ENCODE peak calls at places on chromosomes 12 and 14, in six cellular contexts. E, U, D, X, M and T are unnamed samples.

GRCh38 chr12:79522237-79522636 is 168.5 kb downstream of the PAWR start:
- DNase-seq in X (no peak), E (no peak), U (no peak), M (peak; percentile 64), D (no peak), T (no peak)

GRCh38 chr12:114164354-114164753 is 198.2 kb upstream of the RBM19 start:
- DNase-seq in D (no peak), M (no peak), U (no peak), E (no peak), X (no peak), T (no peak)

GRCh38 chr12:1080520-1081223 is 89.6 kb downstream of the ERC1 start:
- DNase-seq in U (no peak), M (no peak), D (no peak), E (peak; percentile 48), X (no peak), T (no peak)

GRCh38 chr14:24483604-24484252 is 24.3 kb downstream of the CMA1 start:
- DNase-seq in X (no peak), D (no peak), M (peak; percentile 32), U (no peak), E (no peak), T (no peak)

GRCh38 chr14:29821665-29822429 is 105.8 kb downstream of the PRKD1 start:
- DNase-seq in E (no peak), D (no peak), M (no peak), X (no peak), U (peak; percentile 55), T (no peak)

GRCh38 chr12:7207866-7208612 is 18.6 kb downstream of the PEX5 start:
- DNase-seq in U (no peak), X (no peak), M (no peak), D (no peak), E (no peak), T (no peak)

GRCh38 chr14:94125659-94126418 is 3.6 kb downstream of the IFI27L2 start:
- DNase-seq in M (no peak), U (no peak), X (no peak), E (no peak), D (no peak), T (no peak)

GRCh38 chr12:112833939-112834338 is 42.4 kb downstream of the RPH3A start:
- DNase-seq in D (no peak), X (no peak), M (no peak), E (no peak), U (no peak), T (no peak)

GRCh38 chr14:77053046-77053841 is 24.7 kb upstream of the IRF2BPL start:
- DNase-seq in E (no peak), M (peak; percentile 58), X (peak; percentile 82), U (peak; percentile 86), D (no peak), T (peak; percentile 54)

GRCh38 chr12:48828841-48829575 is 10.7 kb downstream of the CACNB3 start:
- DNase-seq in D (no peak), M (no peak), E (no peak), U (no peak), X (no peak), T (no peak)

GRCh38 chr12:48827026-48827425 is 8.7 kb downstream of the CACNB3 start:
- DNase-seq in U (no peak), E (no peak), M (no peak), X (no peak), D (no peak), T (no peak)

GRCh38 chr12:48826209-48826855 is 8.0 kb downstream of the CACNB3 start:
- DNase-seq in M (no peak), D (no peak), E (no peak), X (no peak), U (no peak), T (no peak)

GRCh38 chr12:48827513-48828096 is 9.3 kb downstream of the CACNB3 start:
- DNase-seq in D (no peak), X (no peak), M (no peak), E (no peak), U (no peak), T (no peak)

GRCh38 chr12:48828293-48828692 is 10.0 kb downstream of the CACNB3 start:
- DNase-seq in D (no peak), M (no peak), X (no peak), U (no peak), E (no peak), T (no peak)
- H3K36me3 ChIP-seq in D (peaks cover 82% of the 10 kb centered on the region), M (peaks cover 39% of the 10 kb centered on the region), X (peaks cover 41% of the 10 kb centered on the region), U (peaks cover 85% of the 10 kb centered on the region), E (peaks cover 33% of the 10 kb centered on the region), T (peaks cover 47% of the 10 kb centered on the region)

GRCh38 chr12:94285954-94286579 is 137.7 kb downstream of the PLXNC1 start:
- DNase-seq in E (no peak), M (no peak), D (no peak), X (no peak), U (no peak), T (no peak)
- H3K36me3 ChIP-seq in E (peaks cover 6% of the 10 kb centered on the region), M (no peaks in the 10 kb centered on the region), D (no peaks in the 10 kb centered on the region), X (no peaks in the 10 kb centered on the region), U (no peaks in the 10 kb centered on the region), T (no peaks in the 10 kb centered on the region)

DNA sequence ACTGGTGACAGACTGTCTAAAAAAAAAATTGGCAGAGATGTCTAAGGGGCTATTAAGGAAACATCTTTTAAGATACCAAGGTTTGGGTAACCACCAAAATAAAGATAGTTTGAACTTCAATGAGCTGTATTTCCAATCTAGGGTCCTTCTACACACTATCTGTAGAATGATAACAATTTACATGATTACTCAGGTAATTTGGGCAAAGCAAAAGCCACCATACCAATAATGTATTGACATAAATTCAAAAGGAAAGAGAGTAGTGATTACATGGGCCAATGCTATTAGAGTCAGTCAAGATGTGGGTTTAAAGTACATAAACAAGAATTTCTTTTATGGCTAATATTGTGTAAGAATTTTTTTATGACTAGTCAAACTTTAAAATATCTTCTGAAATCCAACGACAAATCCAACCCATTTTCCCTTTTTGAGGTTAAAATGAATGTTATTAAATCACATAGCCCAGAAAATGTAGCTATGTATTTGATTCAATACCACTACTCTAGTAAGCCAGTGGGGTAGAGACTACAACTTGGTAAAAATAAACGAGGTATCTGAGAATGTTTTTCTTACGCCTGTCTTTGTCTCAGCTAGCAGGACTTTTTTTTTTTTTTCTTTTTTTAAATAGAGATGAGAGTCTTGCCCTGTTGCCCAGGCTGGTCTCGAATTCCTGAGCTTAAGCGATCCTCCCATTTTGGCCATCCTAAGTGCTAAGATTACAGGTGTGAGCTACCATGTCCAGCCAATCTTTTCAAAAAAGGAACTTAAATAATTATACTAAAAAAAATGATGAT is 10.4 kb downstream of the PNN start:
- DNase-seq in E (no peak), D (no peak), M (no peak), U (no peak), X (no peak), T (no peak)
- H3K36me3 ChIP-seq in E (peaks cover 8% of the 10 kb centered on the region), D (peaks cover 36% of the 10 kb centered on the region), M (peaks cover 45% of the 10 kb centered on the region), U (peaks cover 51% of the 10 kb centered on the region), X (peaks cover 21% of the 10 kb centered on the region), T (peaks cover 20% of the 10 kb centered on the region)

GRCh38 chr12:57200497-57200896 is 16.1 kb upstream of the NXPH4 start:
- DNase-seq in U (no peak), M (no peak), E (no peak), D (no peak), X (no peak), T (no peak)

GRCh38 chr12:57202321-57202720 is 14.3 kb upstream of the NXPH4 start:
- DNase-seq in D (no peak), E (no peak), M (no peak), X (no peak), U (no peak), T (no peak)

GRCh38 chr12:57201219-57201618 is 15.4 kb upstream of the NXPH4 start:
- DNase-seq in X (no peak), U (no peak), M (no peak), D (no peak), E (no peak), T (no peak)

GRCh38 chr12:57203201-57203600 is 13.4 kb upstream of the NXPH4 start:
- DNase-seq in D (no peak), E (no peak), M (no peak), U (no peak), X (no peak), T (no peak)

DNA sequence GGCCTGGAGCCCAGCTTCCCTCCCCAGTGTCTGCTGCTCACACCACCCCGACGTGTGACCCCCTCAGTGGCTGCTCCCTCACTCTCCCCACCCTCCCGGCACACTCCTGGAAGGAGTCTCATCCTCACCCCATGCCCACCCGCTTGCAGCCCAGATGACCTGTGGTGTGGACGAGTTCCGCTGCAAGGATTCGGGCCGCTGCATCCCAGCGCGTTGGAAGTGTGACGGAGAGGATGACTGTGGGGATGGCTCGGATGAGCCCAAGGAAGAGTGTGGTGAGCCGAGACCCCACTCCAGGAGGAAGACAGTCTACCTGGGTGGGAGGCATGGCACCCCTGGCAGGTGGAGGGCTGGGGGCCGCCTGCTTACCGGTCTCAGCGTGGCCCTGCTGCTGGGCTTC is 15.0 kb upstream of the NXPH4 start:
- DNase-seq in X (no peak), D (no peak), E (no peak), M (no peak), U (no peak), T (no peak)
- H3K36me3 ChIP-seq in X (peaks cover 100% of the 10 kb centered on the region), D (peaks cover 100% of the 10 kb centered on the region), E (no peaks in the 10 kb centered on the region), M (peaks cover 21% of the 10 kb centered on the region), U (peaks cover 99% of the 10 kb centered on the region), T (peaks cover 91% of the 10 kb centered on the region)

GRCh38 chr12:96327346-96327745 is 72.9 kb downstream of the CDK17 start:
- DNase-seq in D (no peak), X (no peak), E (peak; percentile 43), M (no peak), U (no peak), T (no peak)

GRCh38 chr12:96326628-96327227 is 73.5 kb downstream of the CDK17 start:
- DNase-seq in X (no peak), M (no peak), U (no peak), D (no peak), E (no peak), T (no peak)

GRCh38 chr12:96327889-96328288 is 72.3 kb downstream of the CDK17 start:
- DNase-seq in X (no peak), U (no peak), D (no peak), M (no peak), E (no peak), T (no peak)

GRCh38 chr12:96329018-96329417 is 71.2 kb downstream of the CDK17 start:
- DNase-seq in M (no peak), U (no peak), X (no peak), E (no peak), D (no peak), T (no peak)

DNA sequence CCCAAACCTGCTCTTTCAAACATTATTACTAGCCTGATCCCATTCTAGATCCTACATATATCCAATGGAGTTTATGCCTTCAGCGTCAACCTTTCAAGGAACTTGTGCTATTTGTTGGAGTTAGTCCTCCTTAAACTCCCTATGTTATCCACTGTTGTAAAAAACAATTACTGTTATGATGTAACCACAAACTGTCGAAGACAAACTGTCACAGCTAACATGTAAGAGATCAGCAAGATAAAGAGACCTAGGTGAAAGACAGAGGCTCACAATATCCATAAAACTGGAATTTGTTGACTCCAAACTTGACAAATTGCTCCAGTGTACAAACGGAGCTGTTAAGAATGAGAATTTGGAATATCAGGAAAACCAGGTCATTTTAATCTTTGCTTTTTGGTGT is 70.7 kb downstream of the CDK17 start:
- DNase-seq in D (no peak), U (no peak), X (no peak), E (no peak), M (no peak), T (no peak)
- H3K36me3 ChIP-seq in D (no peaks in the 10 kb centered on the region), U (peaks cover 26% of the 10 kb centered on the region), X (peaks cover 7% of the 10 kb centered on the region), E (no peaks in the 10 kb centered on the region), M (peaks cover 8% of the 10 kb centered on the region), T (no peaks in the 10 kb centered on the region)

GRCh38 chr12:109266106-109266879 is 42.8 kb downstream of the FOXN4 start:
- DNase-seq in M (no peak), U (peak; percentile 18), D (no peak), E (no peak), X (no peak), T (no peak)
- H3K36me3 ChIP-seq in M (no peaks in the 10 kb centered on the region), U (peaks cover 97% of the 10 kb centered on the region), D (peaks cover 58% of the 10 kb centered on the region), E (no peaks in the 10 kb centered on the region), X (peaks cover 50% of the 10 kb centered on the region), T (no peaks in the 10 kb centered on the region)